ENCODE peak calls at places on chromosome 20, in eight cellular contexts. U is endothelial cell of umbilical vein, H is breast epithelium, V is heart left ventricle, Y is H54, T is A549, J is right lobe of liver, C is ovary. I is an unnamed sample.

GRCh38 chr20:3165473-3166337 is 6.0 kb upstream of the FASTKD5 start:
- DNase-seq in U (peak), H (no peak), C (peak), T (no peak), J (peak), Y (no peak), V (peak), I (no peak)

GRCh38 chr20:14384411-14384810 is 47.0 kb upstream of the FLRT3 start:
- DNase-seq in C (no peak), T (no peak), U (no peak), Y (no peak), V (no peak), J (no peak), H (no peak), I (no peak)

GRCh38 chr20:64148581-64148980 is 15.7 kb upstream of the MYT1 start:
- DNase-seq in Y (no peak), T (no peak), H (no peak), J (peak), C (no peak), V (peak), U (no peak), I (no peak)

GRCh38 chr20:49759266-49759950 is 45.7 kb upstream of the B4GALT5 start:
- DNase-seq in J (no peak), V (no peak), C (no peak), H (no peak), T (no peak), U (no peak), Y (no peak), I (no peak)

GRCh38 chr20:60950547-60950946 is 301.5 kb upstream of the CDH4 start:
- DNase-seq in J (no peak), V (no peak), Y (no peak), H (no peak), T (no peak), C (no peak), U (no peak), I (no peak)

GRCh38 chr20:57705103-57705899 is 4.5 kb downstream of the PMEPA1 start:
- DNase-seq in Y (no peak), V (no peak), C (no peak), H (no peak), U (no peak), J (no peak), T (no peak), I (no peak)

GRCh38 chr20:44746367-44747165 is 901 bp downstream of the KCNK15 start:
- DNase-seq in J (no peak), H (no peak), U (no peak), T (no peak), Y (peak), V (no peak), C (no peak), I (no peak)

GRCh38 chr20:41365785-41366545 is 653 bp downstream of the EMILIN3 start:
- DNase-seq in T (no peak), J (no peak), H (no peak), C (peak), V (no peak), U (no peak), Y (no peak), I (no peak)

GRCh38 chr20:32681175-32682084 is 7.7 kb upstream of the C20orf203 start:
- DNase-seq in Y (peak), V (no peak), J (no peak), T (no peak), C (no peak), U (peak), H (peak), I (no peak)

GRCh38 chr20:3021777-3022176 is 21.6 kb upstream of the GNRH2 start:
- DNase-seq in V (no peak), C (no peak), J (no peak), H (no peak), U (no peak), T (no peak), Y (no peak), I (no peak)

GRCh38 chr20:17381701-17382100 is 149.5 kb downstream of the BFSP1 start:
- DNase-seq in Y (no peak), U (no peak), V (no peak), T (no peak), C (no peak), H (no peak), J (no peak), I (no peak)

GRCh38 chr20:41424025-41424424 is 57.4 kb upstream of the EMILIN3 start:
- DNase-seq in U (no peak), J (no peak), C (no peak), Y (no peak), H (no peak), V (no peak), T (no peak), I (no peak)

GRCh38 chr20:346640-347316 is at the start of gene NRSN2:
- DNase-seq in U (peak), H (no peak), Y (peak), V (peak), C (peak), T (peak), J (no peak), I (no peak)

GRCh38 chr20:39516964-39517363 is 554.8 kb downstream of the DHX35 start:
- DNase-seq in J (no peak), C (no peak), T (no peak), V (no peak), Y (no peak), U (no peak), H (no peak), I (no peak)

GRCh38 chr20:36344517-36345132 is 38.5 kb downstream of the DLGAP4 start:
- DNase-seq in U (peak), V (no peak), C (peak), T (peak), J (no peak), H (no peak), Y (peak), I (no peak)

GRCh38 chr20:48552550-48552949 is 275.2 kb downstream of the PREX1 start:
- DNase-seq in T (no peak), J (no peak), H (no peak), U (no peak), V (no peak), Y (no peak), C (no peak), I (no peak)

GRCh38 chr20:18034039-18034438 is 23.7 kb downstream of the OVOL2 start:
- DNase-seq in H (no peak), U (no peak), C (no peak), T (no peak), J (no peak), Y (no peak), V (no peak), I (no peak)

GRCh38 chr20:18728867-18729224 is 84.7 kb upstream of the SCP2D1 start:
- DNase-seq in T (no peak), J (no peak), Y (no peak), C (no peak), H (no peak), U (no peak), V (no peak), I (no peak)

GRCh38 chr20:13286600-13286999 is 65.5 kb downstream of the ISM1 start:
- DNase-seq in Y (no peak), V (no peak), C (no peak), J (peak), T (no peak), U (no peak), H (peak), I (no peak)

GRCh38 chr20:5559937-5560336 is 190.3 kb upstream of the SHLD1 start:
- DNase-seq in H (no peak), U (no peak), Y (no peak), J (no peak), C (no peak), T (no peak), V (no peak), I (no peak)

GRCh38 chr20:47638851-47639250 is 137.2 kb downstream of the NCOA3 start:
- DNase-seq in H (no peak), U (peak), V (no peak), C (no peak), J (no peak), Y (no peak), T (no peak), I (no peak)

GRCh38 chr20:2801459-2801728 is 967 bp upstream of the CPXM1 start:
- DNase-seq in V (no peak), T (no peak), J (no peak), H (peak), Y (no peak), U (no peak), C (no peak), I (no peak)

GRCh38 chr20:61953789-61954125 is 111.9 kb downstream of the TAF4 start:
- DNase-seq in C (no peak), Y (no peak), T (no peak), U (no peak), J (no peak), V (peak), H (no peak), I (peak)

GRCh38 chr20:53028337-53029007 is 56.3 kb downstream of the TSHZ2 start:
- DNase-seq in T (no peak), J (no peak), C (no peak), U (no peak), Y (no peak), V (no peak), H (no peak), I (no peak)

GRCh38 chr20:48339147-48339985 is 488.4 kb downstream of the PREX1 start:
- DNase-seq in V (no peak), Y (peak), J (no peak), H (no peak), C (peak), U (no peak), T (no peak), I (no peak)

GRCh38 chr20:58636983-58637421 is 14.1 kb upstream of the STX16 start:
- DNase-seq in J (no peak), T (no peak), U (no peak), C (no peak), H (no peak), V (no peak), Y (no peak), I (no peak)

GRCh38 chr20:50277460-50278376 is 87.1 kb downstream of the CEBPB start:
- DNase-seq in Y (no peak), H (no peak), C (no peak), T (no peak), V (peak), J (peak), U (no peak), I (no peak)

GRCh38 chr20:37986873-37987601 is 46.2 kb downstream of the TTI1 start:
- DNase-seq in H (peak), Y (no peak), T (peak), C (no peak), V (peak), U (no peak), J (peak), I (peak)

GRCh38 chr20:53149652-53150205 is 177.6 kb downstream of the TSHZ2 start:
- DNase-seq in H (no peak), Y (no peak), U (no peak), J (no peak), V (no peak), C (no peak), T (no peak), I (no peak)

GRCh38 chr20:53402233-53403005 is 191.2 kb downstream of the ZNF217 start:
- DNase-seq in J (no peak), H (no peak), V (no peak), Y (no peak), T (no peak), C (no peak), U (no peak), I (no peak)

GRCh38 chr20:39849664-39850063 is 839.4 kb downstream of the MAFB start:
- DNase-seq in Y (peak), U (peak), H (peak), J (peak), V (peak), C (peak), T (no peak), I (peak)

GRCh38 chr20:967796-968742 is 34.0 kb downstream of the RSPO4 start:
- DNase-seq in V (no peak), J (no peak), Y (no peak), U (peak), H (no peak), C (no peak), T (peak), I (no peak)

GRCh38 chr20:50691585-50692552 is 527 bp upstream of the RIPOR3 start:
- DNase-seq in Y (no peak), T (no peak), J (no peak), C (no peak), U (no peak), V (no peak), H (no peak), I (no peak)

GRCh38 chr20:47097691-47098622 is 203.3 kb downstream of the EYA2 start:
- DNase-seq in H (no peak), T (no peak), C (no peak), U (no peak), Y (no peak), J (no peak), V (no peak), I (no peak)

GRCh38 chr20:56391037-56391436 is 978 bp downstream of the AURKA start:
- DNase-seq in T (no peak), C (no peak), J (no peak), V (no peak), Y (no peak), H (no peak), U (peak), I (no peak)

GRCh38 chr20:56392282-56393132 is at the start of gene CSTF1:
- DNase-seq in V (peak), J (peak), C (peak), T (peak), U (peak), H (peak), Y (peak), I (peak)

GRCh38 chr20:56393133-56393472 is 658 bp downstream of the CSTF1 start:
- DNase-seq in J (no peak), C (no peak), Y (no peak), T (peak), H (no peak), V (no peak), U (peak), I (no peak)

GRCh38 chr20:56393653-56394052 is 1.2 kb downstream of the CSTF1 start:
- DNase-seq in Y (no peak), T (no peak), U (no peak), C (no peak), H (no peak), J (no peak), V (no peak), I (no peak)

GRCh38 chr20:56391596-56392281 is at the start of gene AURKA:
- DNase-seq in V (no peak), C (no peak), U (no peak), T (peak), H (no peak), J (no peak), Y (no peak), I (no peak)
- TF ChIP-seq POLR2A in V (no peak), C (no peak), U (no peak), T (no peak), H (no peak), J (no peak), Y (no peak), I (no peak)

DNA sequence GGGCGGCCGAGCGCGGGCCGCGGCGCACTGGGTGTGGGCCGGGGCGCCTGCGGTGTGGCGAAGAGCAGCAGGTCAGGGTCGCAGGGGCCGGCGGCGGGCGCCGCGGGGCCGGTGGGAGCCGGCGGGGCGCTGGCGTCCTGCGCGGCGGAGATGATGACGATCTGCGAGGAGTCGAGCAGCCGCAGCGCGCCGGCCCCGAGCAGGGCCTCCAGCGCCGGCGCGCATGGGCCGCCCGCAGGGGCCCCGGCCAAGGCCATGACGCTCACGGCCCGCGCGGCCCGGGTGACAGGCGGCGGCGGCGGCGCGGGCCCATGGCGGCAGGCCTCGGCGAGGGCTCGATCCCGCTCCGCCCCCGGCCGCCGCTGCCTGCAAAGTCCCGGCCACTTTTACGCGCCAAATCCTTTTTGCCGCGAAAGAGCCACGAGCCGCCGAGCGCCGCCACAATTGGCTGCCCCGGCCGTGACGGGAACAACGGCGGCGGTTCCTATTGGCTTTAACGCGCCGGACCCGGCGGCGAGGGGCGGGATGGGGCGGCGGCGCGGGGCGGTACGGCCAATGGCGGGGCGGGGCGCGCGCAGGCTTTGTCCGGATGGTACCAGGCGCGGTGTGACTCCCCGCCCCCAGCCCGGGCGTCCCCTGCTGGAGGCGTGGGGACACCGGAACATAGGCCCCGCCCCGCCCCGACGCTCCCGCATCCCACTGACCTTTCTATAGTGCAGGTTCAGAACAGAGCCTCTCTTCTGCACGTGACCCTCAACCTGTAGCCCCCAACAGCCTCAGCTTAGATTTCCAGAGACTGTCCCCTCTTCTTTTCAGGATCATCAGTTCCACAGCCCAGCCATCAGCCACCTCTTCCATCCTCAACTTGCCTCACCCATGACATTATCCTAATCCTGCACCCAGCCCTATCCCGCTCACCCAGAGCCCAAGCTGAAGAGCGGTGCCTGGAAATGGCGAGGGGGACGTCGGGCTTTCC is at the start of gene E2F1:
- DNase-seq in H (peak), Y (peak), J (peak), V (peak), T (peak), C (peak), U (peak), I (peak)
- TF ChIP-seq POLR2A in H (no peak), Y (peak), J (peak), V (no peak), T (no peak), C (no peak), U (no peak), I (no peak)

DNA sequence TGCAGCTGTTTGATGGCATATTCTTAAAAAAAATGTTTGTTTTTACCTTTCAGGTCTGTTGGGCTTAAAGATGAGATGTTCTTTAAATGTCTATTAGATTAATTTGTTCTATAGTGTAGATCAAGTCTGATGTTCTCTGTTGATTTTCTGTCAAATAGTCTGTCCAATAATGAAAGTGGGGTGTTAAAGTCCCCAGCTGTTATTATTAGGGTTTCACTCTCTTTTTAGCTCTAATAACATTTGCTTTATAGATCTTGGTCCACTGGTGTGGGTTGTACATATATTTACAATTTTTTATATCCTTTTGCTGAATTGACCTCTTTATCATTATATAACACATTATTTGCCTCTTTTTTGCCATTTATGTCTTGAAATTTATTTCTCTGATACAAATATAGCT is 11.0 kb upstream of the ZNF337 start:
- DNase-seq in V (no peak), Y (no peak), U (no peak), H (no peak), C (no peak), J (no peak), T (no peak), I (no peak)
- TF ChIP-seq POLR2A in V (no peak), Y (no peak), U (no peak), H (no peak), C (no peak), J (no peak), T (no peak), I (no peak)

GRCh38 chr20:25195014-25195961 is at the start of gene ENTPD6:
- DNase-seq in Y (peak), U (peak), C (peak), V (peak), T (peak), H (peak), J (peak), I (peak)
- TF ChIP-seq POLR2A in Y (peak), U (peak), C (peak), V (peak), T (peak), H (peak), J (peak), I (peak)

GRCh38 chr20:63014710-63015109 is 7.9 kb upstream of the BHLHE23 start:
- DNase-seq in J (no peak), V (no peak), U (no peak), Y (no peak), C (no peak), H (no peak), T (no peak), I (no peak)

GRCh38 chr20:63015665-63016361 is 9.0 kb upstream of the BHLHE23 start:
- DNase-seq in J (no peak), Y (no peak), T (no peak), H (no peak), C (no peak), U (no peak), V (no peak), I (no peak)

GRCh38 chr20:63014287-63014686 is 7.5 kb upstream of the BHLHE23 start:
- DNase-seq in U (no peak), Y (no peak), H (no peak), J (no peak), C (no peak), T (no peak), V (no peak), I (no peak)

GRCh38 chr20:63016514-63017075 is 9.8 kb upstream of the BHLHE23 start:
- DNase-seq in Y (no peak), V (no peak), C (no peak), U (no peak), J (no peak), H (no peak), T (no peak), I (no peak)

GRCh38 chr20:63015147-63015664 is 8.4 kb upstream of the BHLHE23 start:
- DNase-seq in C (no peak), J (no peak), Y (no peak), U (no peak), H (no peak), V (no peak), T (no peak), I (no peak)
- TF ChIP-seq POLR2A in C (no peak), J (no peak), Y (no peak), U (no peak), H (no peak), V (no peak), T (no peak), I (no peak)

GRCh38 chr20:20710443-20710842 is 2.0 kb downstream of the RALGAPA2 start:
- DNase-seq in Y (no peak), T (no peak), V (no peak), J (no peak), H (no peak), U (no peak), C (no peak), I (no peak)

GRCh38 chr20:20709858-20710257 is 2.6 kb downstream of the RALGAPA2 start:
- DNase-seq in H (no peak), C (no peak), T (no peak), V (no peak), U (peak), Y (no peak), J (no peak), I (no peak)

GRCh38 chr20:20712004-20712473 is 405 bp downstream of the RALGAPA2 start:
- DNase-seq in U (peak), V (peak), H (no peak), T (no peak), Y (peak), C (no peak), J (peak), I (peak)

GRCh38 chr20:20711413-20711812 is 1.0 kb downstream of the RALGAPA2 start:
- DNase-seq in T (no peak), H (no peak), J (no peak), U (peak), Y (no peak), C (no peak), V (no peak), I (peak)

DNA sequence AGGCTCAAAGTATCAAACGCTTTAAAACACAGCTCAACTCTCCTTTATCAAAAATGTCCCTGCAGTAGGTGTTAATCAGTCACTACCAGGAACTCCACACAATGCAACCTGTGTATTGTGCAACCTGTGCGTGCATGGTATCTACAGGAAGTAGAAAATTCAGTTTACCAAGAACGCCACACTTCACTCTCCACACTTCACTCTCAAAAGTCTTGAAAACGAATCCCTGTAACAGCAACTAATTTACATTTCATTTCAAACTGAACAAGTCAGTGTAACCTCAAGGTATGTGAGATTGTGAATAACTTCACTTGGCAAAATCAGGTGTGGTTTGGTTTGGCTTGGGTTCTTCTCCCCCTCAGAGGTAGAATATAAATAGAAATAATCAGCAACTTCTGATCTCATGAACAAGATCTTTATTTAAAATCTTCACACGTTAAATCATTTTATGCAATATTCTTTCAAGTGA is 1.6 kb downstream of the RALGAPA2 start:
- DNase-seq in H (no peak), J (peak), V (no peak), Y (no peak), U (peak), T (no peak), C (no peak), I (peak)
- TF ChIP-seq POLR2A in H (no peak), J (peak), V (no peak), Y (no peak), U (no peak), T (no peak), C (no peak), I (no peak)